ENCODE peak calls at places on chromosomes 6 and 20, in ten cellular contexts. Q, U, F, Z, V, O, A, B, J and W are unnamed samples.

GRCh38 chr6:32983964-32984638 is 15.7 kb downstream of the BRD2 start:
- DNase-seq in Q (no peak), U (no peak), F (no peak), Z (no peak), V (no peak), O (no peak), A (no peak), B (no peak), J (no peak), W (no peak)

GRCh38 chr20:34621383-34622367 is 55.2 kb downstream of the PIGU start:
- DNase-seq in Q (no peak), U (no peak), F (peak; percentile 47), Z (peak; percentile 60), V (no peak), O (peak; percentile 58), A (no peak), B (no peak), J (peak; percentile 83), W (no peak)

GRCh38 chr6:111057074-111057752 is 30.1 kb upstream of the SLC16A10 start:
- DNase-seq in Q (peak; percentile 44), U (peak; percentile 48), F (peak; percentile 67), Z (peak; percentile 39), V (no peak), O (peak; percentile 21), A (peak; percentile 55), B (peak; percentile 49), J (peak; percentile 36), W (no peak)

GRCh38 chr6:34237722-34238506 is 1.2 kb downstream of the HMGA1 start:
- DNase-seq in Q (peak; percentile 80), U (peak; percentile 91), F (peak; percentile 32), Z (peak; percentile 56), V (peak; percentile 85), O (peak; percentile 68), A (peak; percentile 90), B (no peak), J (no peak), W (peak; percentile 64)

GRCh38 chr6:71373943-71374342 is 85.3 kb downstream of the OGFRL1 start:
- DNase-seq in Q (no peak), U (no peak), F (peak; percentile 70), Z (no peak), V (no peak), O (no peak), A (no peak), B (no peak), J (no peak), W (no peak)

GRCh38 chr20:34390769-34391447 is 27.8 kb downstream of the ITCH start:
- DNase-seq in Q (no peak), U (no peak), F (peak; percentile 81), Z (peak; percentile 36), V (no peak), O (peak; percentile 43), A (no peak), B (peak; percentile 79), J (peak; percentile 83), W (no peak)

GRCh38 chr6:27133281-27134227 is 113.9 kb upstream of the PRSS16 start:
- DNase-seq in Q (peak; percentile 19), U (no peak), F (peak; percentile 67), Z (no peak), V (peak; percentile 91), O (peak; percentile 85), A (peak; percentile 89), B (peak; percentile 72), J (no peak), W (peak; percentile 45)

GRCh38 chr6:34067814-34068213 is 78.1 kb downstream of the GRM4 start:
- DNase-seq in Q (no peak), U (no peak), F (no peak), Z (peak; percentile 13), V (no peak), O (no peak), A (peak; percentile 29), B (no peak), J (no peak), W (no peak)

GRCh38 chr6:35495258-35496035 is 1.4 kb downstream of the TEAD3 start:
- DNase-seq in Q (no peak), U (no peak), F (no peak), Z (no peak), V (no peak), O (no peak), A (no peak), B (no peak), J (no peak), W (no peak)

GRCh38 chr20:63214514-63214913 is 1.4 kb downstream of the YTHDF1 start:
- DNase-seq in Q (no peak), U (no peak), F (no peak), Z (no peak), V (no peak), O (no peak), A (no peak), B (no peak), J (no peak), W (no peak)

GRCh38 chr6:131331873-131332759 is 196.8 kb downstream of the AKAP7 start:
- DNase-seq in Q (no peak), U (no peak), F (no peak), Z (no peak), V (no peak), O (no peak), A (no peak), B (no peak), J (no peak), W (no peak)
- TF ChIP-seq CTCF in Q (no peak), U (no peak), F (no peak), Z (no peak), V (no peak), O (no peak), A (no peak), B (no peak), J (no peak), W (no peak)

GRCh38 chr6:120147218-120147871 is 797.8 kb upstream of the MAN1A1 start:
- DNase-seq in Q (no peak), U (no peak), F (no peak), Z (no peak), V (no peak), O (no peak), A (peak; percentile 14), B (no peak), J (no peak), W (no peak)
- TF ChIP-seq CTCF in Q (no peak), U (peak; percentile 28), F (no peak), Z (no peak), V (peak; percentile 25), O (no peak), A (peak; percentile 76), B (no peak), J (no peak), W (no peak)

GRCh38 chr20:50501970-50502745 is 8.0 kb upstream of the PTPN1 start:
- DNase-seq in Q (no peak), U (no peak), F (no peak), Z (no peak), V (no peak), O (no peak), A (no peak), B (no peak), J (no peak), W (no peak)

GRCh38 chr20:50508171-50508761 is 1.9 kb upstream of the PTPN1 start:
- DNase-seq in Q (no peak), U (no peak), F (no peak), Z (no peak), V (no peak), O (no peak), A (no peak), B (no peak), J (no peak), W (no peak)

GRCh38 chr20:50504231-50504823 is 5.9 kb upstream of the PTPN1 start:
- DNase-seq in Q (no peak), U (no peak), F (peak; percentile 42), Z (no peak), V (no peak), O (no peak), A (peak; percentile 41), B (peak; percentile 61), J (no peak), W (no peak)

GRCh38 chr20:50509923-50510705 is at the start of gene PTPN1:
- DNase-seq in Q (peak; percentile 95), U (peak; percentile 98), F (peak; percentile 99), Z (peak; percentile 89), V (peak; percentile 97), O (peak; percentile 99), A (peak; percentile 99), B (peak; percentile 99), J (peak; percentile 100), W (peak; percentile 99)

DNA sequence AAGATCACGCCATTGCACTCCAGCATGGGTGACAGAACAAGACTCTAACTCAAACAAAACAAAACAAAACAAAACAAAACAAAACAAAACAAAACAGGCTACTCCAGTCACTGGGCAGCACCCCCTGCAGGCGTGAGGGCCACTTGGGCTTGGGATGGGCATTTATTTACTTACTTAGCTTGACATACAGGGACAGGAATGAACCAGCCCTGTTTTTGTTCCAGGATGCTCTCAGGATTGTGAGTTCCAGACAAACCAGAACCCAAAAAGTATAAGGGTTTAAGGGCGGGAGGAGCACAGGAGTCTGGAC is 4.0 kb upstream of the PTPN1 start:
- DNase-seq in Q (no peak), U (no peak), F (no peak), Z (no peak), V (no peak), O (no peak), A (no peak), B (no peak), J (no peak), W (no peak)
- TF ChIP-seq CTCF in Q (no peak), U (no peak), F (peak; percentile 14), Z (no peak), V (peak; percentile 17), O (no peak), A (peak; percentile 33), B (no peak), J (no peak), W (no peak)

DNA sequence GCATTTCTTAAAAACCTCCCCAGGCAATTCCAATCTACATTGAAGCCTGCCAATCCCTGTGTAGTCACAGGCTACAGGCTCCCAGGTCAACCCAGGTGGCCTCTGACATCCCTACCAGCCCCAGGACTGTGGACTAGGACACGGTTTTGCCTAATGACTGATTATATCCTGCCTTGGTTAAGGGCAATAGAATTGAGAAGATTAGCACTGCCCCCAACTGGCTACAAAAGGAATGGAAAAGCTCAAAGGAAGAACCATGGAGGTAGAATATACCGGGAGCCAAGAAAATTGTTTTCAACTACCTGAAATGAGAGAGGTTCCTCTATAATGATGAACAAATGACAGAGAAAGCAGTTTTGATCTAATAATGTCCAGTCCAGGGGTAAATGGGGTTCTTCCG is 421.1 kb upstream of the AGPAT4 start:
- DNase-seq in Q (peak; percentile 17), U (no peak), F (peak; percentile 49), Z (no peak), V (no peak), O (no peak), A (peak; percentile 4), B (peak; percentile 4), J (peak; percentile 5), W (no peak)
- TF ChIP-seq CTCF in Q (peak; percentile 43), U (peak; percentile 66), F (peak; percentile 63), Z (peak; percentile 22), V (peak; percentile 57), O (peak; percentile 16), A (peak; percentile 71), B (no peak), J (no peak), W (no peak)

DNA sequence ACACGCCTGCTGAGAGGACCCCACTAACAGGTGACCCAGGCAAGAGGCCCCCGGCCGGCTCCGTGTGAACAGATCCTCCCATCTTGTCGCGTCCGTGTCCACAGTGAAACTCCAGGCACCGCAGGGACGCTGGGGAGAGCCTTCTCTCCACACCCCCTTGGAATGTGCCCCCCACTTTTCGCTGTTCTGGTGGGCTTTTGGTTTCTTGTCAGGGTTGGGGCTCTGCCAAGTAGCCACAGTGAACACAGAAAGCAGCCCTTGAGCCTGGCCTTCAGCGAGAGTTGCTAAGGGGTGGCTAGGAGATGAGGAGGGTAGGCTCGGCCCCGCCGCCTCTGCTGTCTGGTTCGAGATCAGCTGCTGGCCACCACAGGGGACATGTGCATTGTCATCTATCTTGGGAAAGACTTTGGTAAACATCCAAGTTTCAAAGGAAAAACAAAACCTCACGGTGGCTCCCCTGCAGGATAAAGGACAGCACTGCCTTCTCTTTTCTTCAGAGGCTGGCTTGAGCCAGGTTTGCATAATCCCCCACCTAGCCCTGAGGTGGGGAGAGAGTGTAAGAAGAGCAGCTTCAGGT is 22.7 kb downstream of the SYNDIG1 start:
- DNase-seq in Q (no peak), U (no peak), F (no peak), Z (peak; percentile 18), V (no peak), O (no peak), A (no peak), B (no peak), J (no peak), W (no peak)
- TF ChIP-seq CTCF in Q (no peak), U (no peak), F (no peak), Z (no peak), V (no peak), O (no peak), A (no peak), B (no peak), J (no peak), W (no peak)